ENCODE peak calls at places on chromosomes 3 and 15, in eight cellular contexts. N is naive thymus-derived CD4-positive, alpha-beta T cell; M is A673; A is kidney; L is BE2C; X is tibial artery; Z is kidney epithelial cell; J is colonic mucosa. K is an unnamed sample.

GRCh38 chr3:8519156-8519555 is 17.5 kb downstream of the LMCD1 start:
- DNase-seq in X (no peak), Z (no peak), M (no peak), N (no peak), A (no peak), L (no peak), J (no peak), K (no peak)

GRCh38 chr15:40234783-40235182 is 4.1 kb upstream of the PAK6 start:
- DNase-seq in N (no peak), L (no peak), X (no peak), M (no peak), J (no peak), A (no peak), Z (no peak), K (no peak)

GRCh38 chr3:188734395-188734794 is 437.4 kb upstream of the TPRG1 start:
- DNase-seq in M (peak), A (no peak), J (peak), L (peak), X (no peak), N (no peak), Z (no peak), K (peak)

GRCh38 chr3:15102256-15102655 is 3.3 kb upstream of the RBSN start:
- DNase-seq in A (no peak), L (no peak), J (peak), M (no peak), N (no peak), Z (no peak), X (peak), K (peak)

GRCh38 chr15:93088200-93088980 is 621 bp downstream of the RGMA start:
- DNase-seq in L (peak), A (peak), J (no peak), X (peak), Z (no peak), M (peak), N (no peak), K (peak)

GRCh38 chr3:150428562-150428961 is 20.5 kb downstream of the TSC22D2 start:
- DNase-seq in A (no peak), N (no peak), Z (no peak), M (no peak), X (no peak), L (no peak), J (no peak), K (no peak)

GRCh38 chr3:126939347-126939735 is 43.6 kb upstream of the PLXNA1 start:
- DNase-seq in J (no peak), N (no peak), X (no peak), M (no peak), A (no peak), Z (no peak), L (peak), K (no peak)

GRCh38 chr3:65338571-65338970 is 650.8 kb upstream of the ADAMTS9 start:
- DNase-seq in L (no peak), J (no peak), X (no peak), A (no peak), N (no peak), Z (peak), M (no peak), K (no peak)

GRCh38 chr3:47714606-47715005 is 67.1 kb downstream of the SMARCC1 start:
- DNase-seq in M (no peak), L (no peak), X (no peak), A (no peak), J (no peak), N (no peak), Z (no peak), K (no peak)

GRCh38 chr3:129592362-129593150 is 13.9 kb downstream of the PLXND1 start:
- DNase-seq in L (no peak), Z (no peak), J (peak), A (peak), X (peak), M (no peak), N (no peak), K (no peak)

GRCh38 chr15:58048261-58048660 is 17.2 kb downstream of the ALDH1A2 start:
- DNase-seq in M (no peak), L (no peak), X (no peak), N (no peak), A (no peak), Z (no peak), J (no peak), K (no peak)

GRCh38 chr3:134446800-134447199 is 39.0 kb downstream of the ANAPC13 start:
- DNase-seq in L (no peak), M (no peak), Z (no peak), N (no peak), A (no peak), J (no peak), X (no peak), K (no peak)

GRCh38 chr15:89740137-89740536 is 10.9 kb downstream of the MESP1 start:
- DNase-seq in J (peak), L (peak), M (peak), Z (no peak), N (peak), A (peak), X (no peak), K (peak)

GRCh38 chr3:190265795-190266194 is 56.5 kb downstream of the CLDN1 start:
- DNase-seq in A (no peak), N (no peak), Z (peak), M (no peak), L (no peak), X (no peak), J (peak), K (peak)

GRCh38 chr3:133805384-133805701 is 272 bp upstream of the SRPRB start:
- DNase-seq in Z (no peak), A (no peak), N (no peak), X (no peak), M (no peak), J (no peak), L (no peak), K (no peak)

GRCh38 chr3:127740136-127740915 is 67.6 kb downstream of the ABTB1 start:
- DNase-seq in A (peak), M (no peak), J (no peak), Z (no peak), N (no peak), X (no peak), L (no peak), K (no peak)

GRCh38 chr3:161268601-161269000 is 47.5 kb downstream of the NMD3 start:
- DNase-seq in Z (no peak), X (no peak), L (no peak), J (no peak), A (no peak), M (no peak), N (no peak), K (no peak)

GRCh38 chr3:190495796-190496195 is 18.1 kb upstream of the IL1RAP start:
- DNase-seq in A (no peak), M (peak), Z (no peak), X (no peak), N (no peak), L (no peak), J (no peak), K (no peak)

GRCh38 chr15:75350601-75351331 is 3.9 kb downstream of the NEIL1 start:
- DNase-seq in J (no peak), N (no peak), X (no peak), M (no peak), A (no peak), L (no peak), Z (no peak), K (no peak)

GRCh38 chr3:82080792-82081191 is 319.3 kb upstream of the GBE1 start:
- DNase-seq in X (no peak), J (no peak), L (no peak), Z (no peak), N (no peak), M (no peak), A (no peak), K (no peak)

GRCh38 chr3:88263417-88264116 is 113.8 kb downstream of the C3orf38 start:
- DNase-seq in J (no peak), M (peak), L (no peak), A (no peak), X (no peak), N (no peak), Z (no peak), K (no peak)

GRCh38 chr3:160129459-160130061 is 95.7 kb upstream of the C3orf80 start:
- DNase-seq in J (no peak), Z (peak), L (no peak), N (no peak), M (peak), A (no peak), X (no peak), K (no peak)

DNA sequence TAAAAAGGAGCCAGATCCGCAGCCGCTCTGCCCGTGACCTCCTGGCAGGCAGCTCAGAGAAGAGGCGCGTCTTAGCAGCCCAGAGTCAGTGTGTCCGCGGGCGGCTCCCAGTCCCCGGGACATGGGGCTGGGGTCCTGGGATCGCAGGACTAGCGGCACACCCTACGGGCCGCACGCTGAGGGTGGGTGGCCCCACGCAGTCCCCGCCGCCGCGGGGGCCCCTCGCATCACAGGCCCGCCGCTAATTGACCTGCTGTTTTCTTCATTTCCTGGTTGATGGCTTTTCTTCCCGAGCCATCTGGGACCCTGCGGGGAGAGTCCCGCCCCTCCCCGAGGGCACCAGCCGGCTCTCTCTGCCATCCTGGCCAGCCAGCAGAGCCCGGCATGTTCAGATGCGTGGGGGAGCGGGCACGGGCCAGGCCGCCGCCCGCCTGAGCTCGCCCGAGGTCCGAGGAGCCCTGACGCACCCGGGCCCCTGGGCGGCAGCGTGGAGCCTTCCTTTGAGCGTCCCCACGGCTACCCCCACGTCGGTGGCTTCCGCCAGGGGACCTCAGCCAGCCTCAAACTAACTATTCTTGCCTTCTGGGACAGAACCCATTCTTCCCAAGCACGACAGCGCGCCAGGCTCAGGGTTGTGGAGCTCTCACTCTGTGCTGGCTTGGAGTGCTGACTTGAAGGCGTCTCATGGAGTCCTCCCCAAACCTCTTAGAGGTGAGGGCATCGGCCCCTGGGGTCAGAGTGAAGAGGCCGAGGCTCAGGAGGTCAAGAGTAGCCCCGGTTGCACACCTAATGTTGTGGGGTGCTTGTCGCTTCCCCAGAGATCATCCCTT is 34.6 kb upstream of the CACNA2D3 start:
- DNase-seq in M (no peak), A (peak), Z (no peak), N (no peak), X (no peak), J (no peak), L (peak), K (no peak)
- H3K4me3 ChIP-seq in M (no peak), A (peak), Z (peak), N (no peak), X (no peak), J (peak), L (peak), K (no peak)

DNA sequence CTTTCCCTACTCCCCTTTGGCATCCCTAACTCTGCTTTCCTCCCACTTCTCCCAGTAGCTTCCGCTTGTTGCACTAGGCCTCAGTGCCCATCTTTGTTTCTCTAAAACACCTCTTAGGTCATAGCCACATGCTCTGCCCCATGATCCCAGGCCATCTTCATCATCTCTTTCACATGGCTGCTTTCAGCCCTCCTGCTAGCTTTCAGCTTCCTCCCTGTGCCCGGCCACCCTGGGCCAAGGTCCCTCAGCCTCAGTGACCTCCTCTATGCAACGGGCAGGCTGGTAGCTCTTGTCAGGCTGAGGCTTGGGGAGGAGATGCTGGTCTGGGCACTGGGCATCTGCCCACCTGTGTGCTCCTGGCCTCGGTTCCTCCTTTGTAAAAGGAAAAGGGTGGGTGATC is 2.3 kb downstream of the PLEKHO2 start:
- DNase-seq in X (no peak), L (no peak), A (no peak), N (no peak), J (no peak), M (no peak), Z (no peak), K (no peak)
- H3K4me3 ChIP-seq in X (peak), L (peak), A (peak), N (peak), J (peak), M (no peak), Z (no peak), K (no peak)

GRCh38 chr15:96359772-96360498 is 29.4 kb downstream of the NR2F2 start:
- DNase-seq in X (no peak), N (no peak), J (no peak), A (peak), L (no peak), M (peak), Z (no peak), K (no peak)
- H3K4me3 ChIP-seq in X (peak), N (no peak), J (peak), A (peak), L (no peak), M (peak), Z (peak), K (no peak)

GRCh38 chr15:80076321-80077318 is 17.1 kb downstream of the ZFAND6 start:
- DNase-seq in M (no peak), N (no peak), L (no peak), X (no peak), Z (no peak), A (no peak), J (peak), K (no peak)

GRCh38 chr15:80070840-80071239 is 11.4 kb downstream of the ZFAND6 start:
- DNase-seq in N (no peak), J (no peak), M (peak), Z (no peak), X (no peak), A (no peak), L (no peak), K (no peak)

GRCh38 chr15:80072285-80072684 is 12.8 kb downstream of the ZFAND6 start:
- DNase-seq in J (peak), A (no peak), Z (peak), L (peak), X (no peak), N (peak), M (peak), K (peak)

GRCh38 chr15:80071652-80072051 is 12.2 kb downstream of the ZFAND6 start:
- DNase-seq in L (no peak), J (no peak), A (no peak), M (no peak), X (no peak), N (no peak), Z (no peak), K (no peak)

GRCh38 chr15:80073197-80073596 is 13.7 kb downstream of the ZFAND6 start:
- DNase-seq in Z (no peak), M (no peak), N (no peak), X (no peak), A (no peak), J (no peak), L (no peak), K (no peak)
- H3K4me3 ChIP-seq in Z (no peak), M (peak), N (no peak), X (no peak), A (no peak), J (no peak), L (peak), K (no peak)

GRCh38 chr3:37859908-37860199 is 1.8 kb upstream of the CTDSPL start:
- DNase-seq in A (no peak), J (no peak), N (no peak), L (no peak), Z (no peak), X (no peak), M (no peak), K (peak)
- H3K4me3 ChIP-seq in A (peak), J (no peak), N (peak), L (no peak), Z (no peak), X (no peak), M (no peak), K (no peak)